ENCODE peak calls at places on chromosome 10, in nine cellular contexts. M is GM19239; L is AG08395; R is right cardiac atrium; D is CD8-positive, alpha-beta memory T cell; N is GM06990; O is stimulated activated naive CD8-positive, alpha-beta T cell treated with anti-CD3 and anti-CD28 coated beads, Interleukin-15, amount 100 ng/mL, for 72 hours; G is occipital lobe; A is LoVo. P is an unnamed sample.

GRCh38 chr10:31759124-31759798 is 169.4 kb downstream of the ARHGAP12 start:
- DNase-seq in D (peak; percentile 19), N (peak; percentile 49), R (peak; percentile 81), L (peak; percentile 59), M (no peak), O (peak; percentile 68), A (peak; percentile 92), G (peak; percentile 16), P (peak; percentile 13)

GRCh38 chr10:58044072-58044471 is 223.6 kb downstream of the IPMK start:
- DNase-seq in A (no peak), L (peak; percentile 80), M (no peak), R (no peak), G (no peak), D (no peak), O (no peak), N (no peak), P (no peak)

GRCh38 chr10:51552879-51553278 is 146.5 kb downstream of the CSTF2T start:
- DNase-seq in N (no peak), A (no peak), R (no peak), M (no peak), D (no peak), L (no peak), O (no peak), G (no peak), P (no peak)

GRCh38 chr10:86964061-86964846 is 4.0 kb upstream of the ADIRF start:
- DNase-seq in N (peak; percentile 18), D (no peak), O (peak; percentile 7), G (no peak), R (no peak), M (no peak), A (no peak), L (no peak), P (no peak)

GRCh38 chr10:44662002-44662401 is 249.1 kb upstream of the TMEM72 start:
- DNase-seq in A (no peak), L (no peak), D (no peak), R (no peak), M (no peak), N (no peak), O (no peak), G (no peak), P (no peak)

GRCh38 chr10:131211556-131211955 is 100.0 kb downstream of the TCERG1L start:
- DNase-seq in L (no peak), R (no peak), N (no peak), G (no peak), O (no peak), D (no peak), M (no peak), A (no peak), P (no peak)

GRCh38 chr10:51821045-51821444 is 121.7 kb upstream of the CSTF2T start:
- DNase-seq in N (no peak), M (no peak), O (no peak), A (no peak), D (no peak), G (no peak), L (no peak), R (no peak), P (no peak)

GRCh38 chr10:105742923-105743322 is 1101.8 kb downstream of the SORCS3 start:
- DNase-seq in R (no peak), L (no peak), A (no peak), D (no peak), G (no peak), N (no peak), O (no peak), M (no peak), P (no peak)

GRCh38 chr10:80571352-80571751 is 33.6 kb downstream of the SH2D4B start:
- DNase-seq in N (no peak), A (no peak), O (no peak), D (no peak), L (no peak), R (no peak), M (no peak), G (no peak), P (no peak)